ENCODE peak calls at places on chromosomes 12 and 14, in five cellular contexts. C is ovary; J is HT1080; H is effector memory CD4-positive, alpha-beta T cell; I is kidney tubule cell. Q is an unnamed sample.

GRCh38 chr12:88401153-88401552 is 179.1 kb downstream of the KITLG start:
- DNase-seq in I (no peak), J (no peak), C (no peak), H (no peak), Q (no peak)

GRCh38 chr12:40336573-40337199 is 111.9 kb downstream of the LRRK2 start:
- DNase-seq in I (peak; percentile 15), C (no peak), H (no peak), J (peak; percentile 23), Q (no peak)

GRCh38 chr12:12804011-12804410 is 9.1 kb upstream of the DDX47 start:
- DNase-seq in C (no peak), J (peak; percentile 93), H (no peak), I (peak; percentile 81), Q (peak; percentile 77)

GRCh38 chr12:5204271-5204670 is 160.6 kb downstream of the KCNA5 start:
- DNase-seq in J (no peak), I (no peak), H (no peak), C (no peak), Q (no peak)

GRCh38 chr14:72054929-72055328 is 122.7 kb downstream of the RGS6 start:
- DNase-seq in H (no peak), J (no peak), C (no peak), I (no peak), Q (no peak)

GRCh38 chr12:129964826-129965457 is 61.1 kb upstream of the TMEM132D start:
- DNase-seq in I (no peak), H (no peak), C (no peak), J (no peak), Q (no peak)

GRCh38 chr14:71355324-71356201 is 448.3 kb downstream of the PCNX1 start:
- DNase-seq in H (no peak), I (peak; percentile 31), J (no peak), C (peak; percentile 45), Q (peak; percentile 19)

GRCh38 chr12:67853204-67853603 is 136.0 kb upstream of the IFNG-AS1 start:
- DNase-seq in C (no peak), H (no peak), J (no peak), I (no peak), Q (no peak)

GRCh38 chr12:27340971-27341370 is 8.3 kb downstream of the BMAL2 start:
- DNase-seq in C (no peak), J (peak; percentile 11), I (peak; percentile 35), H (no peak), Q (no peak)

GRCh38 chr14:100278702-100279101 is 27.5 kb downstream of the SLC25A29 start:
- DNase-seq in I (peak; percentile 33), C (no peak), H (no peak), J (peak; percentile 82), Q (peak; percentile 77)

GRCh38 chr14:71720978-71721624 is 211.1 kb upstream of the RGS6 start:
- DNase-seq in C (no peak), I (peak; percentile 77), J (peak; percentile 72), H (no peak), Q (peak; percentile 76)

GRCh38 chr12:125013816-125014442 is 20.5 kb downstream of the BRI3BP start:
- DNase-seq in H (no peak), I (peak; percentile 33), J (no peak), C (no peak), Q (no peak)

GRCh38 chr14:34203271-34203722 is 252.4 kb upstream of the EGLN3 start:
- DNase-seq in H (no peak), C (no peak), J (no peak), I (peak; percentile 29), Q (peak; percentile 32)

GRCh38 chr12:49174218-49174617 is 14.7 kb downstream of the TUBA1A start:
- DNase-seq in C (no peak), I (no peak), H (no peak), J (no peak), Q (peak; percentile 19)

GRCh38 chr14:69317780-69318179 is 57.8 kb downstream of the GALNT16 start:
- DNase-seq in I (no peak), H (no peak), C (no peak), J (no peak), Q (no peak)